ENCODE peak calls at places on chromosomes 6 and 20, in seven cellular contexts. J, B, L, U, P, S and Y are unnamed samples.
A peak's percentile ranks its signal among the peaks of the same experiment; 100 is the strongest.

GRCh38 chr20:40331699-40332098 is 357.3 kb downstream of the MAFB start:
- DNase-seq in L (no peak), P (no peak), S (no peak), B (no peak), J (no peak), U (no peak), Y (no peak)

GRCh38 chr6:106118835-106119443 is 32.8 kb downstream of the PRDM1 start:
- DNase-seq in U (no peak), P (no peak), L (no peak), B (no peak), S (no peak), J (no peak), Y (no peak)

GRCh38 chr6:10733151-10733715 is 10.4 kb downstream of the TMEM14C start:
- DNase-seq in B (no peak), P (no peak), L (no peak), S (no peak), U (no peak), J (no peak), Y (no peak)

GRCh38 chr6:99905209-99906106 is 88.6 kb downstream of the MCHR2 start:
- DNase-seq in U (no peak), P (peak; percentile 62), J (no peak), B (peak; percentile 49), L (no peak), S (peak; percentile 71), Y (peak; percentile 45)

GRCh38 chr6:108983151-108983550 is 111.5 kb downstream of the SESN1 start:
- DNase-seq in L (no peak), S (peak; percentile 14), U (no peak), P (no peak), J (no peak), B (no peak), Y (no peak)

GRCh38 chr6:148617522-148617921 is 129.3 kb upstream of the UST start:
- DNase-seq in B (no peak), P (peak; percentile 55), J (no peak), U (no peak), S (peak; percentile 55), L (no peak), Y (no peak)

GRCh38 chr6:75932067-75932466 is 140.4 kb downstream of the IMPG1 start:
- DNase-seq in S (peak; percentile 9), J (no peak), B (peak; percentile 50), P (no peak), U (no peak), L (no peak), Y (no peak)

GRCh38 chr6:43669922-43670622 is 17.5 kb downstream of the MRPS18A start:
- DNase-seq in J (no peak), S (no peak), P (no peak), L (no peak), B (no peak), U (no peak), Y (no peak)

GRCh38 chr6:84581494-84582259 is 182.7 kb downstream of the TBX18 start:
- DNase-seq in J (no peak), P (peak; percentile 66), B (no peak), S (peak; percentile 92), U (no peak), L (no peak), Y (no peak)

GRCh38 chr6:28380381-28380780 is 19.2 kb downstream of the ZSCAN12 start:
- DNase-seq in S (no peak), J (no peak), U (no peak), B (no peak), L (no peak), P (no peak), Y (no peak)

GRCh38 chr6:3208096-3208774 is 19.2 kb downstream of the TUBB2B start:
- DNase-seq in L (no peak), S (peak; percentile 93), P (peak; percentile 89), B (no peak), J (no peak), U (no peak), Y (no peak)

GRCh38 chr6:33926451-33926850 is 122.6 kb upstream of the MLN start:
- DNase-seq in J (no peak), P (no peak), B (peak; percentile 82), L (no peak), U (no peak), S (peak; percentile 23), Y (no peak)

GRCh38 chr6:35359744-35360348 is 17.5 kb downstream of the PPARD start:
- DNase-seq in B (no peak), S (peak; percentile 58), P (peak; percentile 47), L (no peak), J (no peak), U (peak; percentile 35), Y (peak; percentile 82)

GRCh38 chr6:20604159-20604558 is 69.9 kb downstream of the CDKAL1 start:
- DNase-seq in L (no peak), U (no peak), J (no peak), P (no peak), B (no peak), S (no peak), Y (no peak)

GRCh38 chr6:161088676-161089328 is 97.2 kb downstream of the MAP3K4 start:
- DNase-seq in B (no peak), U (no peak), P (peak; percentile 9), J (no peak), L (no peak), S (peak; percentile 30), Y (no peak)

GRCh38 chr6:101400341-101400740 is 6.8 kb downstream of the GRIK2 start:
- DNase-seq in L (no peak), U (no peak), B (no peak), S (no peak), J (no peak), P (no peak), Y (no peak)

GRCh38 chr6:22045261-22045912 is 251.4 kb downstream of the PRL start:
- DNase-seq in L (no peak), B (no peak), U (no peak), J (no peak), P (no peak), S (no peak), Y (no peak)

GRCh38 chr6:159788757-159789376 is 535 bp downstream of the TCP1 start:
- DNase-seq in U (peak; percentile 12), L (no peak), B (no peak), P (peak; percentile 16), S (peak; percentile 35), J (no peak), Y (no peak)

GRCh38 chr6:16800942-16801341 is 39.7 kb upstream of the ATXN1 start:
- DNase-seq in S (peak; percentile 34), J (no peak), U (no peak), B (no peak), P (peak; percentile 44), L (no peak), Y (no peak)

GRCh38 chr6:126188271-126188909 is 151.5 kb upstream of the CENPW start:
- DNase-seq in B (no peak), S (peak; percentile 91), J (no peak), P (peak; percentile 19), U (no peak), L (no peak), Y (no peak)

GRCh38 chr6:29426654-29427053 is 11.9 kb downstream of the OR12D1 start:
- DNase-seq in U (no peak), J (no peak), P (no peak), B (no peak), S (no peak), L (no peak), Y (no peak)